ENCODE peak calls at places on chromosomes 3 and 15, in four cellular contexts. K is AG10803, Q is fibroblast of pulmonary artery, F is A673. C is an unnamed sample.

GRCh38 chr15:95327661-95328060 is 1002.8 kb upstream of the NR2F2 start:
- DNase-seq in F (no peak), Q (no peak), K (no peak), C (no peak)

GRCh38 chr15:89171136-89172072 is 50.0 kb downstream of the RLBP1 start:
- DNase-seq in K (peak), F (peak), Q (peak), C (peak)

GRCh38 chr3:149463921-149464320 is 10.6 kb upstream of the TM4SF4 start:
- DNase-seq in F (no peak), K (no peak), Q (no peak), C (no peak)

GRCh38 chr15:69143756-69144436 is 16.5 kb upstream of the GLCE start:
- DNase-seq in F (no peak), Q (no peak), K (no peak), C (no peak)

GRCh38 chr3:197466586-197467399 is 89.0 kb downstream of the BDH1 start:
- DNase-seq in K (peak), Q (peak), F (peak), C (peak)

GRCh38 chr3:135887220-135887619 is 78.3 kb upstream of the PPP2R3A start:
- DNase-seq in F (no peak), Q (no peak), K (peak), C (no peak)

GRCh38 chr3:178382388-178383061 is 153.7 kb upstream of the KCNMB2 start:
- DNase-seq in Q (peak), F (no peak), K (peak), C (no peak)

GRCh38 chr3:122562923-122563716 is 980 bp downstream of the PARP9 start:
- DNase-seq in K (peak), F (no peak), Q (no peak), C (no peak)

GRCh38 chr3:128993461-128994172 is at the start of gene CFAP92:
- DNase-seq in Q (peak), K (peak), F (peak), C (peak)

GRCh38 chr15:64894395-64895056 is 17.2 kb upstream of the ANKDD1A start:
- DNase-seq in Q (no peak), K (no peak), F (no peak), C (peak)

GRCh38 chr15:40081691-40082194 is 26.9 kb downstream of the BMF start:
- DNase-seq in F (peak), Q (peak), K (peak), C (no peak)
- TF ChIP-seq CTCF in F (no peak), Q (no peak), K (peak), C (no peak)

GRCh38 chr3:75327453-75327852 is 336.7 kb upstream of the FRG2C start:
- DNase-seq in F (no peak), K (no peak), Q (no peak), C (no peak)

GRCh38 chr3:75329713-75330112 is 334.4 kb upstream of the FRG2C start:
- DNase-seq in Q (no peak), F (no peak), K (no peak), C (no peak)

GRCh38 chr3:75337226-75337900 is 326.8 kb upstream of the FRG2C start:
- DNase-seq in F (no peak), Q (no peak), K (no peak), C (no peak)

GRCh38 chr3:75334299-75334698 is 329.8 kb upstream of the FRG2C start:
- DNase-seq in K (no peak), F (no peak), Q (no peak), C (no peak)

DNA sequence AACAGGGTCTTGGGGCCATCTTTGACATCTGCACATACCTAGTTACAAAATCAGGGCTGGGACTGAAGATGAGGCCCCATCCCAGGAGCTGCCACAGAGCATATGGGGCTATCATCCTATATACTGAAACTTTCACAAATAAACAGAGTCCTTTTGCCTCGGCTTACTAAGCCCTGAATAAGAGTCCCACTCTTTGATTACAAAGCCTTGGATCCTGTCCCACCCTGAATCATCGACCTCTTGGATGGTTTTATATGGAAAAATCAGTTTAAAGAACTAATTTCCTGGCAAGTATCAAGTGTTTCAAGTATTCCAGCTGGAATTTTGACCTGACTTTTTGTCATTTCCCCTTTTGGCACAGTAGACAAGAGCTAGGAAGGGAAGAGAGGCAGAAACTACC is 331.3 kb upstream of the FRG2C start:
- DNase-seq in Q (no peak), F (no peak), K (peak), C (no peak)
- TF ChIP-seq CTCF in Q (no peak), F (no peak), K (no peak), C (no peak)

GRCh38 chr15:28098766-28099554 is at the start of gene OCA2:
- DNase-seq in F (peak), Q (peak), K (peak), C (peak)
- TF ChIP-seq CTCF in F (peak), Q (peak), K (peak), C (peak)

GRCh38 chr15:70817266-70817665 is 36.7 kb downstream of the LARP6 start:
- DNase-seq in Q (no peak), K (no peak), F (no peak), C (no peak)
- TF ChIP-seq CTCF in Q (no peak), K (no peak), F (no peak), C (no peak)

GRCh38 chr15:81612631-81613030 is 238.6 kb upstream of the TMC3 start:
- DNase-seq in K (no peak), F (no peak), Q (no peak), C (no peak)
- TF ChIP-seq CTCF in K (no peak), F (no peak), Q (no peak), C (no peak)

GRCh38 chr3:31688847-31689246 is 156.1 kb downstream of the STT3B start:
- DNase-seq in F (no peak), K (no peak), Q (no peak), C (no peak)

GRCh38 chr3:31692714-31693113 is 160.0 kb downstream of the STT3B start:
- DNase-seq in Q (no peak), K (no peak), F (peak), C (peak)

GRCh38 chr3:31687020-31687802 is 154.5 kb downstream of the STT3B start:
- DNase-seq in Q (no peak), K (no peak), F (no peak), C (no peak)
- TF ChIP-seq CTCF in Q (no peak), K (no peak), F (peak), C (no peak)

GRCh38 chr15:58309993-58310928 is 121.5 kb upstream of the LIPC start:
- DNase-seq in F (peak), Q (no peak), K (no peak), C (no peak)
- TF ChIP-seq CTCF in F (no peak), Q (no peak), K (no peak), C (no peak)

GRCh38 chr3:139586420-139587017 is 47.0 kb upstream of the RBP1 start:
- DNase-seq in F (no peak), Q (no peak), K (no peak), C (no peak)
- TF ChIP-seq CTCF in F (no peak), Q (no peak), K (no peak), C (no peak)

DNA sequence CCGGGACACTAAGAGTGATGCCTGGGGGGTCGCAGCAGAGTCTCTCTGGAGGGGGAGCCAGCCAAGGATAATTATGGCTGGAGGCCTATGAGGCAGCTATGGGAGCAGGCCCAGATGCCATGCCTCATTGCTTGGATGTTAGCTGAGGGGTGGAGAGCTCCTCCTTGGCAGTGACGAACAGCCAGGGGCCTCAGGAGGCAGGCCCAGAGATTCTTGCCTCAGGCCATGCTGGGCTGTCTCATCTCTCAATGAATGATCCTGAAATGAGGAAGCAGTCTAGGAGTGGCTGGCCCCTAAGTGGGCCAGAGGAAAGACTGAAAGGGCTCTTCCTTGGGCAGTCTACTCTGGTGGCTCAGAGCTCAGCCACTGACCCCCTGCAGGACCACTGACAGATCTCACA is 21.3 kb downstream of the KIF9 start:
- DNase-seq in K (peak), Q (no peak), F (no peak), C (no peak)
- TF ChIP-seq CTCF in K (no peak), Q (no peak), F (no peak), C (no peak)

GRCh38 chr3:119677641-119677934 is 382 bp upstream of the COX17 start:
- DNase-seq in K (no peak), F (no peak), Q (no peak), C (no peak)

GRCh38 chr3:119679874-119680273 is 2.7 kb upstream of the COX17 start:
- DNase-seq in Q (no peak), K (no peak), F (no peak), C (no peak)

GRCh38 chr3:119676020-119676419 is 1.2 kb downstream of the COX17 start:
- DNase-seq in K (no peak), Q (no peak), F (no peak), C (no peak)

GRCh38 chr3:119676771-119677640 is at the start of gene COX17:
- DNase-seq in K (peak), F (peak), Q (peak), C (peak)

DNA sequence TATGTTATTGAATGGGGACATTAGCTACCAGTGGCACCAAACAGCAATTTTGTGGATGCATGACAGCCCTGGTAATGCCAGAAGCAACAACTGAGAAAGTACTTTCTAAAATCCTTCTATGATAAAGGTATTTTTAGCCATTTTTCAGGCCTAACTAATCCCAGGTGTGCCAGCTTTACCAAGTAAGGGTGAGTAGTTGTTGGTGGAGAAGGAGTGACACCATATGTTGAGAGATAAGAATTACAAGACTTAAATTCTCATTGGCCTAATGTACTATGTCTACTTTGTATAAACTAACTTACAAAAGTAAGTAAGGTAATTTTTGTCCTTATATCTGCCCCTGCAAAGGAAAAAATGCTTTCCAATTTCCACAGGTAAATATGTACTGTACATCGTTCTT is 4.1 kb upstream of the COX17 start:
- DNase-seq in F (peak), K (peak), Q (peak), C (no peak)
- TF ChIP-seq CTCF in F (peak), K (peak), Q (peak), C (peak)